ENCODE peak calls at places on chromosome 13, in six cellular contexts. One of them, this sample, is unnamed.

GRCh38 chr13:43959291-43959690 is 79.6 kb downstream of the LACC1 start:
- DNase-seq in GDM1: no peak
- DNase-seq in endodermal cell: no peak
- DNase-seq in heart left ventricle: no peak
- DNase-seq in HT-29: no peak
- DNase-seq in mesothelial cell of epicardium: no peak
- DNase-seq in this sample: no peak

GRCh38 chr13:32894589-32895001 is 121.6 kb upstream of the KL start:
- DNase-seq in heart left ventricle: no peak
- DNase-seq in HT-29: no peak
- DNase-seq in GDM1: no peak
- DNase-seq in endodermal cell: no peak
- DNase-seq in mesothelial cell of epicardium: no peak
- DNase-seq in this sample: no peak

GRCh38 chr13:104869501-104869900 is 1666.0 kb downstream of the EFNB2 start:
- DNase-seq in endodermal cell: no peak
- DNase-seq in mesothelial cell of epicardium: no peak
- DNase-seq in heart left ventricle: no peak
- DNase-seq in HT-29: no peak
- DNase-seq in GDM1: no peak
- DNase-seq in this sample: no peak

GRCh38 chr13:25069911-25070310 is 26.0 kb upstream of the PABPC3 start:
- DNase-seq in heart left ventricle: no peak
- DNase-seq in HT-29: no peak
- DNase-seq in GDM1: no peak
- DNase-seq in endodermal cell: no peak
- DNase-seq in mesothelial cell of epicardium: no peak
- DNase-seq in this sample: no peak

GRCh38 chr13:21130116-21130515 is 46.2 kb downstream of the SKA3 start:
- DNase-seq in heart left ventricle: no peak
- DNase-seq in HT-29: no peak
- DNase-seq in mesothelial cell of epicardium: no peak
- DNase-seq in endodermal cell: no peak
- DNase-seq in GDM1: no peak
- DNase-seq in this sample: peak; percentile 58

GRCh38 chr13:21736926-21737325 is 66.1 kb downstream of the FGF9 start:
- DNase-seq in endodermal cell: no peak
- DNase-seq in mesothelial cell of epicardium: no peak
- DNase-seq in heart left ventricle: no peak
- DNase-seq in HT-29: no peak
- DNase-seq in GDM1: no peak
- DNase-seq in this sample: no peak

GRCh38 chr13:55440465-55441085 is 1700.1 kb upstream of the PRR20A start:
- DNase-seq in endodermal cell: no peak
- DNase-seq in HT-29: no peak
- DNase-seq in heart left ventricle: no peak
- DNase-seq in GDM1: no peak
- DNase-seq in mesothelial cell of epicardium: no peak
- DNase-seq in this sample: no peak

GRCh38 chr13:42656136-42656535 is 82.2 kb downstream of the TNFSF11 start:
- DNase-seq in mesothelial cell of epicardium: no peak
- DNase-seq in GDM1: no peak
- DNase-seq in HT-29: no peak
- DNase-seq in endodermal cell: no peak
- DNase-seq in heart left ventricle: no peak
- DNase-seq in this sample: peak; percentile 79

GRCh38 chr13:87999791-88000190 is 328.6 kb downstream of the SLITRK5 start:
- DNase-seq in heart left ventricle: no peak
- DNase-seq in mesothelial cell of epicardium: no peak
- DNase-seq in endodermal cell: no peak
- DNase-seq in GDM1: peak; percentile 13
- DNase-seq in HT-29: no peak
- DNase-seq in this sample: no peak

GRCh38 chr13:36130168-36130541 is 1.0 kb downstream of the DCLK1 start:
- DNase-seq in GDM1: no peak
- DNase-seq in endodermal cell: no peak
- DNase-seq in heart left ventricle: no peak
- DNase-seq in mesothelial cell of epicardium: no peak
- DNase-seq in HT-29: no peak
- DNase-seq in this sample: no peak

GRCh38 chr13:105735269-105735668 is 800.2 kb downstream of the EFNB2 start:
- DNase-seq in mesothelial cell of epicardium: no peak
- DNase-seq in HT-29: peak; percentile 48
- DNase-seq in GDM1: no peak
- DNase-seq in heart left ventricle: no peak
- DNase-seq in endodermal cell: no peak
- DNase-seq in this sample: no peak

GRCh38 chr13:24203726-24204295 is 43.3 kb downstream of the SPATA13 start:
- DNase-seq in mesothelial cell of epicardium: no peak
- DNase-seq in endodermal cell: no peak
- DNase-seq in HT-29: no peak
- DNase-seq in heart left ventricle: no peak
- DNase-seq in GDM1: peak; percentile 87
- DNase-seq in this sample: no peak